ENCODE peak calls at places on chromosomes 7 and 10, in ten cellular contexts. Z is fibroblast of mammary gland, L is fibroblast of the aortic adventitia, P is cardiac fibroblast, T is retinal pigment epithelial cell, O is mammary epithelial cell, Y is upper lobe of right lung, S is PC-3, R is heart right ventricle, J is astrocyte. H is an unnamed sample.
A peak's percentile ranks its signal among the peaks of the same experiment; 100 is the strongest.

GRCh38 chr7:137989127-137989526 is 12.8 kb downstream of the CREB3L2 start:
- DNase-seq in Z (peak; percentile 84), L (no peak), P (peak; percentile 73), T (no peak), O (no peak), Y (no peak), S (no peak), R (peak; percentile 57), J (no peak), H (peak; percentile 51)

GRCh38 chr7:29976673-29977072 is 12.9 kb downstream of the SCRN1 start:
- DNase-seq in Z (no peak), L (peak; percentile 16), P (peak; percentile 13), T (no peak), O (peak; percentile 13), Y (no peak), S (no peak), R (no peak), J (peak; percentile 72), H (peak; percentile 61)

GRCh38 chr10:98000346-98000745 is 30.1 kb downstream of the CRTAC1 start:
- DNase-seq in Z (no peak), L (no peak), P (no peak), T (no peak), O (no peak), Y (no peak), S (no peak), R (no peak), J (no peak), H (no peak)

GRCh38 chr7:123836656-123837055 is 8.3 kb upstream of the HYAL4 start:
- DNase-seq in Z (no peak), L (no peak), P (no peak), T (no peak), O (no peak), Y (no peak), S (no peak), R (no peak), J (no peak), H (no peak)

GRCh38 chr10:116490028-116490662 is 55.6 kb upstream of the PNLIP start:
- DNase-seq in Z (peak; percentile 21), L (peak; percentile 26), P (peak; percentile 41), T (no peak), O (no peak), Y (no peak), S (peak; percentile 44), R (no peak), J (no peak), H (peak; percentile 47)

GRCh38 chr10:120077707-120078492 is 185.4 kb downstream of the SEC23IP start:
- DNase-seq in Z (no peak), L (no peak), P (no peak), T (no peak), O (peak; percentile 12), Y (no peak), S (no peak), R (no peak), J (no peak), H (no peak)

GRCh38 chr10:22332116-22332692 is 11.3 kb downstream of the BMI1 start:
- DNase-seq in Z (no peak), L (no peak), P (no peak), T (no peak), O (no peak), Y (no peak), S (no peak), R (no peak), J (no peak), H (no peak)

GRCh38 chr10:102869290-102870198 is at the start of gene AS3MT:
- DNase-seq in Z (no peak), L (no peak), P (no peak), T (no peak), O (no peak), Y (peak; percentile 73), S (peak; percentile 23), R (peak; percentile 15), J (no peak), H (no peak)

GRCh38 chr7:18623389-18623788 is 127.8 kb downstream of the HDAC9 start:
- DNase-seq in Z (no peak), L (no peak), P (no peak), T (no peak), O (peak; percentile 14), Y (no peak), S (no peak), R (no peak), J (no peak), H (no peak)

GRCh38 chr7:102044984-102045673 is 227.7 kb downstream of the CUX1 start:
- DNase-seq in Z (peak; percentile 96), L (peak; percentile 95), P (peak; percentile 71), T (peak; percentile 66), O (no peak), Y (peak; percentile 72), S (no peak), R (peak; percentile 37), J (peak; percentile 87), H (peak; percentile 84)

GRCh38 chr10:663844-664243 is 25.6 kb downstream of the DIP2C start:
- DNase-seq in Z (no peak), L (no peak), P (no peak), T (no peak), O (no peak), Y (peak; percentile 36), S (no peak), R (no peak), J (no peak), H (no peak)

GRCh38 chr10:66925896-66926719 is at the start of gene LRRTM3:
- DNase-seq in Z (peak; percentile 38), L (peak; percentile 62), P (peak; percentile 87), T (peak; percentile 68), O (peak; percentile 70), Y (no peak), S (peak; percentile 99), R (peak; percentile 38), J (peak; percentile 64), H (peak; percentile 84)

GRCh38 chr7:48424731-48425130 is 253.5 kb downstream of the ABCA13 start:
- DNase-seq in Z (peak; percentile 5), L (no peak), P (peak; percentile 55), T (no peak), O (peak; percentile 48), Y (no peak), S (peak; percentile 75), R (no peak), J (no peak), H (peak; percentile 56)

GRCh38 chr10:99330675-99330924 is 1.4 kb downstream of the CNNM1 start:
- DNase-seq in Z (no peak), L (no peak), P (no peak), T (no peak), O (no peak), Y (no peak), S (no peak), R (no peak), J (no peak), H (no peak)

DNA sequence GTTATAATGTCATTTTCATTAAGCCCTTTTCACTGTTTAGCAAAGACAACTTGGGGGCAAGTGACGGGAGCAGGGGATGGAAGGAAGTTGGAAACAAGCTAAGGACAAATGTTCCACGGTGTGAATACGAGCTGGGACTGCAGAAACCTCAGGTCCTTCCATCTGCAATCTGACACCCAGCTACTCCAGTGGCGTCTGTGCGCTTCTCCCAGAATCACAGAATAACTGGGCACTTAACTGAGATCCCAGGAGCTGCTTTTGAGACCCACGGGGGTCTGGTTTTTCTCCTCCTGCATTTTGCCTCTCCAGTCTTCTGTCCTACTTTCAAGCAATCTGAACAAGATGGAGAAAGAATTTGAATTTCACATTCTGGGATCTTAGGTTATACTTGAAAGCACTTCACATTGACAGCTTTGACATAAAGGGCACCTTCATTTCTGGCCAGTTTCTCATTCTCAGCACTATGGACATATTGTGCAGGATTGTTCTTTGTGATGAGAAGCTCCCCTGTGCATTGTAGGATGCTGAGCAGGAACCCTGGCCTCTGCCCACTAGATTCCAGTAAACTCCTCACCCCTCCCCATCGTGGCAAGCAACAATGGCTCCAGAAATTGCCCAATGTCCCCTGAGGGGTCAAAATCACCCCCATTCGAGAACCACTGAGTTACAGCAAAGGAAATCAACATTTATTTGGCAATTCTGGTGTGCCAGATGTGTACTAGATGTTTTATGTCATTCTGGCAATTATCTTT is 194.1 kb downstream of the CACNB2 start:
- DNase-seq in Z (peak; percentile 19), L (peak; percentile 44), P (no peak), T (no peak), O (no peak), Y (no peak), S (no peak), R (no peak), J (no peak), H (peak; percentile 16)
- H3K4me3 ChIP-seq in Z (no peak overlapping the region), L (no peak overlapping the region), P (no peak overlapping the region), T (no peak overlapping the region), O (no peak overlapping the region), Y (no peak overlapping the region), S (no peak overlapping the region), R (no peak overlapping the region), J (no peak overlapping the region), H (peak overlapping the region; percentile 12)

DNA sequence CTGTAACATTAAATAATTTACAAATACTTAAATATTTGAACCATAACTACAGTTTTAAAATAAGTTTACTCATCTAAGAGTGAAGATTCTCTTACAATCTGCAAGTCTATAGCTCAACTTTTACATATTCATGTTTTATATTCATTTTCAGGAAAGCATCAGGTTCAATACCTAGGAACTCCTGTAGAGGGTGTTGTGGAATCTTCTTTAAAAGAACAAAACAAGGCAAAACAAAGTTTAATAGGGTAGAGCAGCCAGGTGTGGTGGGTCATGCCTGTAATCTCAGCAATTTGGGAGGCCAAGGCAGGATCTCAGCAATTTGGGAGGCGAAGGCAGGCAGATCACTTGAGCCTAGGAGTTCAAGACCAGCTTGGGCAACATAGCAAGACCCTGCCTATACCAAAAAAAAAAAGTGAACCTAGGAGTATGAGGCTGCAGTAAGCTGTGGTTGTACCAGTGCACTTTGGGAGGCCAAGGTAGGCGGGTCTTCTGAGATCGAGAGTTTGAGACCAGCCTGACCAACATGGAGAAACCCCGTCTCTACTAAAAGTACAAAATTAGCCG is 45.1 kb downstream of the ST8SIA6 start:
- DNase-seq in Z (peak; percentile 30), L (peak; percentile 36), P (peak; percentile 42), T (no peak), O (no peak), Y (no peak), S (peak; percentile 36), R (no peak), J (no peak), H (peak; percentile 54)
- TF ChIP-seq CTCF in Z (peak; percentile 59), L (peak; percentile 62), P (peak; percentile 63), T (peak; percentile 50), O (peak; percentile 53), Y (peak; percentile 46), S (peak; percentile 44), R (peak; percentile 53), J (peak; percentile 39), H (peak; percentile 65)

DNA sequence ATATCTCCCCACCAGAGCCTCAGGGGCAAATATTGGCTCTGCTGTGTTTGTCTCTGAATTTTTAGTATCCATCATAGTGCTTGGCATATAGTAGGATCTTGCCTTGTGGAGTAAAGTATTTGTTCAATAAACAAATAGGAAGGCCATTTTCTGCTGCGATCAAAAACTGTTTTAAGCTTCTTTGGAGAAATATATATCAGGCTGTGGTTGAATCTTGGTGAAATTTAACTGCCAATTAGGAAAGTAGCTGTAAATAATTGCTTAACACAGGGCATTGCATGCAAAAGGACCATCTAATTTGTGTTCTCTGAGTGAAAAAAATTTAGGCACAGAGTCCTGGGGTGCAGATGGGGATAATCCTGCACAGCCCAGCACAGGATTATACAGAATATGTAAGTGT is 15.1 kb downstream of the VCL start:
- DNase-seq in Z (no peak), L (no peak), P (no peak), T (no peak), O (no peak), Y (no peak), S (no peak), R (no peak), J (no peak), H (no peak)
- H3K4me3 ChIP-seq in Z (no peak overlapping the region), L (no peak overlapping the region), P (no peak overlapping the region), T (no peak overlapping the region), O (no peak overlapping the region), Y (no peak overlapping the region), S (no peak overlapping the region), R (no peak overlapping the region), J (no peak overlapping the region), H (no peak overlapping the region)

GRCh38 chr7:149873968-149874643 is at the start of gene ATP6V0E2:
- DNase-seq in Z (no peak), L (no peak), P (no peak), T (no peak), O (no peak), Y (peak; percentile 63), S (peak; percentile 4), R (no peak), J (no peak), H (no peak)
- TF ChIP-seq CTCF in Z (no peak), L (no peak), P (no peak), T (no peak), O (no peak), Y (no peak), S (no peak), R (no peak), J (no peak), H (no peak)